ENCODE peak calls at places on chromosomes 11 and 22, in four cellular contexts. E is H7, S is HAP-1, I is ovary. F is an unnamed sample. For H3K36me3, the result is how much of the 10 kb centered on the place peaks cover.

GRCh38 chr11:88122956-88123355 is 52.3 kb downstream of the RAB38 start:
- DNase-seq in I (no peak), E (no peak), S (no peak), F (no peak)

GRCh38 chr22:46894081-46894671 is 131.7 kb downstream of the TBC1D22A start:
- DNase-seq in E (no peak), I (no peak), S (no peak), F (no peak)

GRCh38 chr11:84558085-84558905 is 1068.8 kb downstream of the DLG2 start:
- DNase-seq in S (peak), E (peak), I (peak), F (no peak)

GRCh38 chr22:48579915-48580279 is 1247.8 kb downstream of the BRD1 start:
- DNase-seq in I (no peak), E (no peak), S (no peak), F (no peak)

GRCh38 chr11:19498986-19499669 is 213.5 kb upstream of the NAV2 start:
- DNase-seq in E (no peak), S (no peak), I (no peak), F (no peak)

GRCh38 chr22:41682033-41682807 is 6.4 kb downstream of the SNU13 start:
- DNase-seq in S (no peak), E (peak), I (peak), F (no peak)

GRCh38 chr22:48299801-48300200 is 1527.9 kb downstream of the BRD1 start:
- DNase-seq in I (no peak), E (peak), S (no peak), F (no peak)

GRCh38 chr11:58905716-58906547 is 33.4 kb upstream of the GLYATL1 start:
- DNase-seq in E (peak), I (no peak), S (no peak), F (no peak)

GRCh38 chr11:45920531-45921477 is 1.7 kb upstream of the LARGE2 start:
- DNase-seq in S (no peak), E (no peak), I (no peak), F (no peak)

GRCh38 chr22:31958625-31959239 is 14.4 kb downstream of the YWHAH start:
- DNase-seq in E (no peak), I (no peak), S (no peak), F (no peak)

GRCh38 chr11:108500169-108500568 is 2.0 kb upstream of the POGLUT3 start:
- DNase-seq in S (no peak), E (no peak), I (no peak), F (no peak)

GRCh38 chr11:1335264-1335810 is 25.9 kb upstream of the TOLLIP start:
- DNase-seq in I (peak), E (no peak), S (no peak), F (no peak)

GRCh38 chr11:131038597-131038996 is 122.3 kb upstream of the SNX19 start:
- DNase-seq in I (no peak), S (no peak), E (peak), F (no peak)

GRCh38 chr22:28917747-28918543 is 34.6 kb downstream of the ZNRF3 start:
- DNase-seq in I (peak), S (peak), E (peak), F (no peak)

GRCh38 chr11:8720868-8721739 is 38.5 kb downstream of the RPL27A start:
- DNase-seq in I (no peak), S (no peak), E (no peak), F (no peak)

GRCh38 chr22:25645266-25645665 is 80.8 kb downstream of the GRK3 start:
- DNase-seq in S (no peak), E (no peak), I (no peak), F (no peak)

GRCh38 chr11:27471067-27471587 is 1.5 kb downstream of the LGR4 start:
- DNase-seq in E (peak), I (no peak), S (no peak), F (no peak)

GRCh38 chr11:25734592-25735211 is 597.2 kb upstream of the ANO3 start:
- DNase-seq in E (peak), I (no peak), S (no peak), F (peak)

GRCh38 chr11:2305862-2306823 is 4.3 kb downstream of the TSPAN32 start:
- DNase-seq in E (no peak), I (peak), S (no peak), F (no peak)

GRCh38 chr22:32558681-32559355 is 84.2 kb downstream of the FBXO7 start:
- DNase-seq in I (peak), E (no peak), S (no peak), F (no peak)

GRCh38 chr11:71210861-71211260 is 41.5 kb downstream of the SHANK2 start:
- DNase-seq in S (no peak), I (no peak), E (peak), F (no peak)

GRCh38 chr11:83971063-83971462 is 684.9 kb upstream of the CCDC90B start:
- DNase-seq in S (no peak), E (no peak), I (no peak), F (no peak)

GRCh38 chr11:100734743-100735527 is 47.8 kb downstream of the ARHGAP42 start:
- DNase-seq in E (no peak), I (no peak), S (no peak), F (no peak)

GRCh38 chr11:279966-280761 is 2.0 kb downstream of the NLRP6 start:
- DNase-seq in E (peak), I (no peak), S (no peak), F (no peak)

GRCh38 chr11:118396097-118396501 is 5.3 kb upstream of the ATP5MG start:
- DNase-seq in I (no peak), S (no peak), E (no peak), F (no peak)
- H3K36me3 ChIP-seq in I (under half), S (under half), E (under half), F (under half)

DNA sequence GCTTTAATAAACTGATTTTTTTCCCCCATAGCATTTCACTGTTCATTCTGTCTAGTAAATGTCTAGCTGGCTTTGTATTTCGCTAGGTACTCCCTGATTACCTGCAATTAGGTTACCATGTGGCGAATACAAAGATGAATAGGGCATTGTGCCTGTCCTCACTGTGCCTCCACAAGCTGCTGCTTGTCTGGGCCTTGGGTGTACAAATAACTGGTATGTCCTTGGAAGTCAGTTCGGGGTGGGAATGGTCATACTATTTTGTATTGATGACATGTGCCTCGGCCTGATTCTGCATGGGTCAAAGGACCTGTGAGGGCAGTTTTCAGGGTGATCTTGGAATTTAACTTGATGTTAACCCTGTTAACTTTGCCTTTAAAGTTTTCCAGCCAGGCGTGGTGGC is 11.4 kb downstream of the RBM4 start:
- DNase-seq in I (no peak), E (no peak), S (no peak), F (no peak)
- H3K36me3 ChIP-seq in I (under half), E (under half), S (half or more), F (under half)

DNA sequence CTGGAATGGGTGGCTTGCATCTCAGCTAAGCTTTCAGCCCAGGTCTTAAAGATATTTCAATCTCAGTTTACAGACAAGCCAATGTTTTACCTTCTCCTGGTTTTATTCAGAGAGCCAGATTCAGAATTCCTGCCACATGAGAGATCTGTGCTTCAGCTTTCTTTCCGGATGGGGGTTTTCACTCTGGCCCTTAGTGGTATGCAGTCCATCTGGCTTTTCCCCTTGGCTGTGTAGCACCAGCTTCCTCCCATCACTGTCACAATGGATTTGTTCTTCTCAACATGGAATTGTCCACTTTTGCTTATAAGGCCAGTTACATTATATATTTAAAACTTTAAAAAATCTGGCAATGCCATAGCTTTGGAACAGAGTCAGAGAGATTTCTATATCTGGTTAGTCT is 303.9 kb downstream of the ETS1 start:
- DNase-seq in I (no peak), S (no peak), E (no peak), F (no peak)
- H3K36me3 ChIP-seq in I (under half), S (under half), E (under half), F (under half)

GRCh38 chr11:35154960-35155359 is 16.0 kb downstream of the CD44 start:
- DNase-seq in E (no peak), I (no peak), S (no peak), F (no peak)
- H3K36me3 ChIP-seq in E (under half), I (under half), S (under half), F (under half)

DNA sequence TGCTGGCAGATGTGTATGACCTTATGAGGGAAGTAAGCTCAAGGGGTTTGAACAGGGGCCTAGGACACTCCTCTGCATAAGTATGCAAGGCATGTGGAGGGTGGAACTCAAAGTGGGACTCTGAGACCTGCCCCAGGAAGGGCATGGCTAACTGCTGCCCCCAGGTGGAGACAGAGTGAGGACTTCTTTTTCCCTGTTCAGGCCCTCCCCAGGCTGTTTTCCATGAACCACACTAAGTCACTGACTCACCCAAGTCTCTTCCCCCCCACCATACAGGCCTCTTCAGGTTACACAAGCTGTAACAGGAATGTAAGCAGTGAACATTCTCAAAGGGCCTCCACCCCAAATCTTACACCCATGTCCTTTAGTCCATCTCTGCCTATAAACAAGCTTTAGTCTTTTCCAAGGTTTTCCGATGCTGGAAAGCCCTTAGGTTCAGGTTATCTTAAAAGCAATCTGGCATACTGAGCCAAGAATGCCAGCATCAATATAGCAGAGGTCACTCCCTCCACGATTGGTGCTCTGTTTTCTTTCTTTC is 13.1 kb downstream of the EEF1G start:
- DNase-seq in I (peak), S (peak), E (peak), F (no peak)
- H3K36me3 ChIP-seq in I (under half), S (half or more), E (under half), F (under half)

DNA sequence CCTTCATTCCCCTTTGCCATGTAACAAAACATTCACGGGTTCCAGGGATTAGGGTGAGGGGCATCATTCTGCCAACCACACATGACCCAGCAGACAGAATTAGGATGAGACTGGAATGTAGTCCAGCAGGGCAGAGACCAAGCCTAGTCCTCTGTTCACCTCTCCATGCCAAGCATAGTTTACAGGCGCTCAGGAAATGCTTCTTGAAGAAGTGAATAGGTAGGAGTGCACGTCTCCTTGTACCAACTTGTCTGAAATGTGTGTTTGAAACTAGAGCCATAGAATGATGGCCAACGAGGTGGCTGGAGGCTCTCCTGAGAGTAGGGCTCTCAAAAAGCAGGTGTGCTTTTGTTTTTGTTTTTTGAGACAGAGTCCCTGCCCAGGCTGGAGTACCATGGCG is 8.2 kb downstream of the SPINDOC start:
- DNase-seq in S (no peak), E (no peak), I (no peak), F (no peak)
- H3K36me3 ChIP-seq in S (half or more), E (half or more), I (under half), F (half or more)

DNA sequence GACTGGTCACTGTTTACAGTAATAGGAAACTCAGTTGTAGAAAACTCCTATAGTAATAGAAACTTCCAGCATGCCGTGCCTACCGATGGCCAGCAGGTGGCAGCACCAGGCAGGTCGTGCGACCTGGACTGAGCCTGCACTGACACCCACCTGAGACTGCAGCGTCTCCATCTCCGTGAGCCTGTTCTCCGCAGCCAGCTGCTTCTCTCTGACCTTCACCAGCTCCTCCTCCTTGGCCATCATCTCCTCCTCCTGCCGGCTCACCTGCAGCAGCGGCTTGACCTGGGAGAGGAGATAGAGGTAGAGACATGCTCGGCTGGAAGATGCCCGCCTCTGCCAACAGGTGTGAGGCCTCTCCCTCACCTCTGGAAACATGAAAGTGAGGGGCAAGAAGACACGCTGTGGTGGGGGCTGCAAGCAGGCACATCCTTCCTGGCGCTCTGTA is 48.5 kb downstream of the APOL1 start:
- DNase-seq in E (peak), S (peak), I (peak), F (peak)
- H3K36me3 ChIP-seq in E (half or more), S (half or more), I (under half), F (half or more)

GRCh38 chr22:40352763-40353162 is 6.5 kb downstream of the ADSL start:
- DNase-seq in S (no peak), E (no peak), I (no peak), F (no peak)
- H3K36me3 ChIP-seq in S (half or more), E (under half), I (under half), F (under half)

DNA sequence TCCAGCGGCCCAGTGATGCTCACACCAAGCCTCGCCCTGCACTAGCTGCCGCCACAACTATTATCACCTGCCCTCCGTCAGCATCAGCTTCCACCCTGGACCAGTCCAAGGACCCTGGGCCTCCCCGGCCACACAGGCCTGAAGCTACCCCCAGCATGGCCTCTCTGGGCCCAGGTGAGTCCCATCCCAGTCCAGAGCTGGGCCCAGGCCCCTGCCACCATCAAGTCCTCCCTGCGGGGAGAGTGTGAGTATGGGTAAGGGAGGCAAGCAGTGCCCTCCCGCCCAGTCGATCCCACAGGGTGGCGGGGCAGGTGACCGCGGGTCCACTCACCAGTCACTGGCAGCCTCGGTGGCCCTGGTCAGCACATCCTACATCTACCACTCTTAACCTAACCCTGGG is 9.5 kb upstream of the SUSD2 start:
- DNase-seq in E (no peak), I (no peak), S (no peak), F (no peak)
- H3K36me3 ChIP-seq in E (under half), I (under half), S (under half), F (under half)

GRCh38 chr11:47470671-47471070 is 21.7 kb upstream of the RAPSN start:
- DNase-seq in I (no peak), S (no peak), E (no peak), F (no peak)
- H3K36me3 ChIP-seq in I (under half), S (half or more), E (under half), F (under half)